ENCODE peak calls at places on chromosomes 5 and 9, in five cellular contexts. U is tibial artery, P is thyroid gland, D is BE2C, F is fibroblast of pulmonary artery. Q is an unnamed sample.
A peak's percentile ranks its signal among the peaks of the same experiment; 100 is the strongest.

GRCh38 chr5:176646049-176646706 is 1.1 kb upstream of the TSPAN17 start:
- DNase-seq in D (no peak), P (no peak), U (no peak), F (no peak), Q (no peak)

GRCh38 chr9:13078164-13078563 is 201.3 kb downstream of the MPDZ start:
- DNase-seq in P (no peak), U (no peak), F (peak; percentile 48), D (no peak), Q (no peak)

GRCh38 chr9:19161257-19162025 is 34.1 kb upstream of the PLIN2 start:
- DNase-seq in P (peak; percentile 38), D (no peak), U (peak; percentile 76), F (peak; percentile 98), Q (peak; percentile 33)

GRCh38 chr5:9507974-9508373 is 37.9 kb downstream of the SEMA5A start:
- DNase-seq in U (no peak), D (no peak), F (peak; percentile 66), P (no peak), Q (no peak)

GRCh38 chr9:89739531-89740315 is 134.9 kb downstream of the GADD45G start:
- DNase-seq in F (no peak), D (no peak), P (no peak), U (no peak), Q (peak; percentile 43)

GRCh38 chr5:139662617-139663016 is 14.5 kb downstream of the CXXC5 start:
- DNase-seq in P (peak; percentile 52), F (no peak), D (no peak), U (no peak), Q (peak; percentile 65)

GRCh38 chr5:135592312-135593045 is 13.7 kb upstream of the CXCL14 start:
- DNase-seq in D (no peak), U (no peak), P (no peak), F (no peak), Q (no peak)

GRCh38 chr5:153613143-153613542 is 122.7 kb downstream of the GRIA1 start:
- DNase-seq in D (no peak), F (peak; percentile 20), P (no peak), U (no peak), Q (no peak)

GRCh38 chr9:86679979-86680378 is 267.3 kb downstream of the GAS1 start:
- DNase-seq in U (no peak), D (no peak), F (no peak), P (no peak), Q (no peak)

GRCh38 chr5:137054792-137055191 is 444.3 kb downstream of the SPOCK1 start:
- DNase-seq in U (no peak), P (no peak), F (no peak), D (no peak), Q (no peak)

GRCh38 chr5:59597690-59598546 is 295.6 kb downstream of the PDE4D start:
- DNase-seq in P (no peak), U (no peak), F (no peak), D (no peak), Q (no peak)

GRCh38 chr9:106864533-106865143 is 1.7 kb downstream of the ZNF462 start:
- DNase-seq in P (peak; percentile 26), U (no peak), F (peak; percentile 57), D (peak; percentile 23), Q (no peak)

GRCh38 chr9:12775373-12775962 is 648 bp downstream of the LURAP1L start:
- DNase-seq in F (no peak), D (peak; percentile 38), U (peak; percentile 26), P (peak; percentile 7), Q (no peak)

GRCh38 chr9:76107487-76107886 is 217.0 kb downstream of the PCSK5 start:
- DNase-seq in D (no peak), P (no peak), F (peak; percentile 24), U (peak; percentile 70), Q (no peak)

GRCh38 chr5:128155793-128156192 is 72.2 kb downstream of the SLC12A2 start:
- DNase-seq in D (no peak), P (no peak), F (no peak), U (no peak), Q (no peak)

GRCh38 chr5:159244163-159244562 is 18.9 kb upstream of the UBLCP1 start:
- DNase-seq in F (no peak), P (no peak), D (no peak), U (no peak), Q (no peak)

GRCh38 chr9:121619989-121620673 is 31.3 kb upstream of the DAB2IP start:
- DNase-seq in F (no peak), D (no peak), U (no peak), P (peak; percentile 13), Q (no peak)

GRCh38 chr5:178205010-178205748 is 846 bp downstream of the HNRNPAB start:
- DNase-seq in U (peak; percentile 83), P (peak; percentile 87), D (peak; percentile 78), F (peak; percentile 76), Q (peak; percentile 84)

GRCh38 chr9:117414220-117414905 is 494 bp downstream of the ASTN2 start:
- DNase-seq in F (peak; percentile 7), P (peak; percentile 27), D (peak; percentile 67), U (no peak), Q (peak; percentile 9)

GRCh38 chr5:34005211-34005610 is 2.6 kb downstream of the AMACR start:
- DNase-seq in F (no peak), P (no peak), D (no peak), U (no peak), Q (no peak)

GRCh38 chr5:175718401-175719108 is 60.7 kb downstream of the HRH2 start:
- DNase-seq in U (peak; percentile 45), P (peak; percentile 50), D (peak; percentile 60), F (peak; percentile 20), Q (no peak)

GRCh38 chr9:133534346-133535284 is at the start of gene ADAMTSL2:
- DNase-seq in F (peak; percentile 76), P (peak; percentile 81), D (peak; percentile 94), U (no peak), Q (peak; percentile 47)

GRCh38 chr5:32098291-32098690 is 75.8 kb downstream of the GOLPH3 start:
- DNase-seq in F (peak; percentile 26), U (no peak), P (no peak), D (peak; percentile 62), Q (no peak)

GRCh38 chr9:70389642-70390266 is 24.7 kb downstream of the KLF9 start:
- DNase-seq in P (no peak), D (no peak), F (peak; percentile 67), U (no peak), Q (no peak)

GRCh38 chr9:127912882-127913281 is 4.0 kb downstream of the ST6GALNAC4 start:
- DNase-seq in U (no peak), F (no peak), P (no peak), D (no peak), Q (no peak)

GRCh38 chr5:1118738-1119137 is 6.9 kb upstream of the SLC12A7 start:
- DNase-seq in P (peak; percentile 71), D (peak; percentile 45), U (no peak), F (peak; percentile 17), Q (no peak)

GRCh38 chr5:140794594-140795258 is at the start of gene PCDHA2:
- DNase-seq in F (no peak), D (peak; percentile 59), P (no peak), U (no peak), Q (no peak)

GRCh38 chr5:167970002-167970401 is 321.4 kb upstream of the WWC1 start:
- DNase-seq in P (no peak), D (no peak), U (no peak), F (peak; percentile 29), Q (no peak)
- TF ChIP-seq CTCF in P (no peak), D (no peak), U (no peak), F (no peak), Q (no peak)

DNA sequence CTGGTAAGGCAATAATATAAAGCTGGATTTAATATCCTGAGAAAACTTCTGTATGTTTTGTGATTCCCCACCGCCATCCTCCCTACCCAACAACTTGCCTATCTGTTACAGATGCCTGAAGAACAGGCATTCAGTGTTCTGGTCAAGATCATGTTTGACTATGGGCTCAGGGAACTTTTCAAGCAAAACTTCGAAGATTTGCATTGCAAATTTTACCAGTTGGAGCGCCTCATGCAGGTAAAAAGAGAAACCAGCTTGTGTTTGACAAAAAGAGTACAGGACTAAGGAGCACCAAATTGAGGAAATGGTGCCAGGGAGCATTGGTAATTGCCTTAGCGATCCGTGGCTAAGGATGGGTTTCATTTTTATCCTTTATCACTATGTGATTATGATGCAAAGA is 40.0 kb downstream of the GPR21 start:
- DNase-seq in P (no peak), U (no peak), F (no peak), D (no peak), Q (no peak)
- H3K4me3 ChIP-seq in P (no peak overlapping the region), U (peak overlapping the region; percentile 34), F (no peak overlapping the region), D (no peak overlapping the region), Q (no peak overlapping the region)

DNA sequence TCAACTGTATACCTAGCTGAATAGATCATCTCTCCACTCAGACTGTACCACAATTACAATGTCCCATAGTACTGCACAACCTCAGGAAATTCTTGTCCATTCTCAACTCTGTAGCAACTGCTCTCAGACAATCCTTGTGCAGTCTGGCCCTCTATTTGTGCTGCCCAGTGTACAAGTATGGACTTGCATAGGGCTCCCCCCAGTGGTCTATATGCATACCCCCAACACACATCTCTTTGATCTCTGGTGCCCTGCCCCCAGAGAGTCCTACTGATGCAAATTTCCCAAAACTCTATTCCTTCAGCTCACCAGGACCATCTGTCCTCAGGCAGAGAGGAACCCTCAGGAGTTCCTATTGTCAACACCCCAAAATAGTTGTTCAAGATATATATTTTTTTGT is 205.3 kb downstream of the SLCO4C1 start:
- DNase-seq in P (peak; percentile 33), F (no peak), U (no peak), D (peak; percentile 74), Q (no peak)
- TF ChIP-seq CTCF in P (peak; percentile 14), F (no peak), U (no peak), D (peak; percentile 89), Q (peak; percentile 59)

GRCh38 chr9:124291801-124292396 is 34.1 kb downstream of the NEK6 start:
- DNase-seq in D (no peak), F (no peak), P (no peak), U (no peak), Q (peak; percentile 75)
- H3K4me3 ChIP-seq in D (no peak overlapping the region), F (no peak overlapping the region), P (no peak overlapping the region), U (no peak overlapping the region), Q (peak overlapping the region; percentile 47)

Q was measured in GM06990.